ENCODE peak calls at places on chromosomes 6 and 20, in five cellular contexts. F is stimulated activated CD4-positive, alpha-beta T cell treated with anti-CD3 and anti-CD28 coated beads, TNF-alpha, amount 100 ng/mL, for 4 hours; X is iris pigment epithelial cell; H is NCI-H2029; R is naive B cell. A is an unnamed sample.

GRCh38 chr6:41650120-41650519 is 11.9 kb downstream of the MDFI start:
- DNase-seq in F (no peak), X (no peak), H (no peak), R (no peak), A (no peak)

GRCh38 chr20:17884318-17885003 is 84.1 kb downstream of the SNX5 start:
- DNase-seq in H (no peak), X (no peak), F (no peak), R (no peak), A (no peak)

GRCh38 chr6:106546322-106547052 is 82.8 kb downstream of the RTN4IP1 start:
- DNase-seq in H (no peak), X (peak; percentile 82), R (no peak), F (no peak), A (no peak)

GRCh38 chr6:142055219-142055618 is 77.5 kb upstream of the GJE1 start:
- DNase-seq in F (no peak), H (no peak), X (no peak), R (no peak), A (no peak)

GRCh38 chr6:75896526-75896925 is 147.5 kb downstream of the MYO6 start:
- DNase-seq in X (no peak), H (no peak), F (no peak), R (no peak), A (no peak)

GRCh38 chr20:52936368-52936986 is 35.7 kb upstream of the TSHZ2 start:
- DNase-seq in F (no peak), H (no peak), R (no peak), X (no peak), A (no peak)

GRCh38 chr6:104908031-104908430 is 48.3 kb upstream of the HACE1 start:
- DNase-seq in R (no peak), H (no peak), X (peak; percentile 15), F (no peak), A (no peak)

GRCh38 chr6:30322527-30323501 is 3.9 kb upstream of the TRIM39 start:
- DNase-seq in H (peak; percentile 24), X (peak; percentile 87), R (no peak), F (peak; percentile 38), A (no peak)

GRCh38 chr6:149763866-149764265 is 14.3 kb downstream of the PCMT1 start:
- DNase-seq in R (no peak), X (no peak), H (no peak), F (no peak), A (no peak)

GRCh38 chr20:36824142-36824940 is 50.8 kb upstream of the DSN1 start:
- DNase-seq in R (no peak), X (no peak), H (no peak), F (no peak), A (no peak)

GRCh38 chr6:166167801-166168615 is at the start of gene TBXT:
- DNase-seq in H (peak; percentile 9), X (no peak), R (no peak), F (no peak), A (no peak)

GRCh38 chr6:123276439-123277045 is 280.5 kb downstream of the CLVS2 start:
- DNase-seq in H (no peak), R (no peak), X (no peak), F (no peak), A (no peak)

GRCh38 chr6:53903357-53903756 is 108.6 kb downstream of the LRRC1 start:
- DNase-seq in H (no peak), R (no peak), F (no peak), X (no peak), A (no peak)

GRCh38 chr20:51457281-51457932 is 85.1 kb downstream of the NFATC2 start:
- DNase-seq in H (no peak), F (no peak), X (peak; percentile 79), R (no peak), A (no peak)

A was measured in head of caudate nucleus.